ENCODE peak calls at places on chromosome 1, in four cellular contexts. A is IMR-90, I is H1, C is mesendoderm. T is an unnamed sample.

GRCh38 chr1:195714248-195714647 is 894.0 kb downstream of the KCNT2 start:
- DNase-seq in A (peak), I (no peak), C (no peak), T (no peak)

GRCh38 chr1:230342019-230342418 is 84.1 kb downstream of the PGBD5 start:
- DNase-seq in I (no peak), A (no peak), C (no peak), T (no peak)

GRCh38 chr1:5525597-5526384 is 466.4 kb downstream of the NPHP4 start:
- DNase-seq in I (no peak), C (no peak), A (no peak), T (no peak)

GRCh38 chr1:231070758-231071443 is 30.8 kb upstream of the FAM89A start:
- DNase-seq in C (no peak), I (no peak), A (no peak), T (no peak)

GRCh38 chr1:38776466-38776865 is 83.1 kb downstream of the RRAGC start:
- DNase-seq in C (no peak), A (no peak), I (no peak), T (no peak)

GRCh38 chr1:113610372-113610771 is 148.9 kb downstream of the PHTF1 start:
- DNase-seq in C (no peak), A (no peak), I (no peak), T (no peak)

GRCh38 chr1:16151200-16151708 is 4.6 kb downstream of the EPHA2 start:
- DNase-seq in C (no peak), I (no peak), A (peak), T (no peak)

GRCh38 chr1:86239490-86239889 is 82.9 kb upstream of the COL24A1 start:
- DNase-seq in A (no peak), I (no peak), C (no peak), T (no peak)

GRCh38 chr1:29809446-29810120 is 573.3 kb downstream of the PTPRU start:
- DNase-seq in C (no peak), A (no peak), I (no peak), T (peak)

GRCh38 chr1:115426271-115426771 is 88.3 kb upstream of the NGF start:
- DNase-seq in I (no peak), C (peak), A (peak), T (no peak)

GRCh38 chr1:65254320-65255087 is 54.8 kb upstream of the DNAJC6 start:
- DNase-seq in C (peak), A (peak), I (no peak), T (peak)

GRCh38 chr1:24849653-24850295 is 80.3 kb downstream of the RUNX3 start:
- DNase-seq in A (peak), C (peak), I (no peak), T (peak)

GRCh38 chr1:82001345-82001744 is 200.6 kb downstream of the ADGRL2 start:
- DNase-seq in A (no peak), I (no peak), C (peak), T (no peak)

GRCh38 chr1:17581389-17582123 is 42.1 kb downstream of the ARHGEF10L start:
- DNase-seq in I (no peak), C (no peak), A (no peak), T (no peak)

GRCh38 chr1:27602510-27603319 is 1.2 kb downstream of the AHDC1 start:
- DNase-seq in A (peak), C (no peak), I (no peak), T (no peak)

GRCh38 chr1:150299716-150300115 is 6.1 kb downstream of the MRPS21 start:
- DNase-seq in I (no peak), A (no peak), C (no peak), T (no peak)

GRCh38 chr1:58620259-58620658 is 43.2 kb upstream of the TACSTD2 start:
- DNase-seq in I (no peak), A (no peak), C (peak), T (peak)

GRCh38 chr1:51289676-51290488 is 40.5 kb downstream of the TTC39A start:
- DNase-seq in I (no peak), C (peak), A (no peak), T (no peak)

GRCh38 chr1:160127865-160128523 is 12.4 kb downstream of the ATP1A2 start:
- DNase-seq in I (no peak), A (peak), C (no peak), T (no peak)

GRCh38 chr1:1778827-1779675 is 781 bp upstream of the NADK start:
- DNase-seq in A (no peak), I (peak), C (peak), T (peak)

GRCh38 chr1:8956461-8957349 is 11.0 kb downstream of the CA6 start:
- DNase-seq in C (no peak), I (no peak), A (no peak), T (no peak)

GRCh38 chr1:210792703-210793102 is 341.2 kb downstream of the KCNH1 start:
- DNase-seq in I (no peak), C (peak), A (peak), T (no peak)

GRCh38 chr1:235910357-235911299 is 43.9 kb upstream of the LYST start:
- DNase-seq in A (peak), I (peak), C (peak), T (peak)

GRCh38 chr1:228887956-228888355 is 152.7 kb downstream of the RHOU start:
- DNase-seq in A (no peak), I (no peak), C (no peak), T (no peak)

GRCh38 chr1:52240592-52240991 is 98.7 kb downstream of the ZFYVE9 start:
- DNase-seq in C (peak), I (no peak), A (no peak), T (no peak)

GRCh38 chr1:22710688-22711024 is at the start of gene EPHB2:
- DNase-seq in A (peak), C (no peak), I (no peak), T (no peak)

GRCh38 chr1:231420299-231420958 is 1.7 kb downstream of the EGLN1 start:
- DNase-seq in I (no peak), A (peak), C (peak), T (no peak)

GRCh38 chr1:67847466-67847865 is 14.2 kb upstream of the GNG12 start:
- DNase-seq in I (no peak), C (no peak), A (peak), T (no peak)

GRCh38 chr1:44035726-44036408 is 4.6 kb upstream of the SLC6A9 start:
- DNase-seq in C (peak), A (no peak), I (no peak), T (peak)

GRCh38 chr1:23524716-23525401 is 6.2 kb downstream of the E2F2 start:
- DNase-seq in I (no peak), C (no peak), A (no peak), T (no peak)

DNA sequence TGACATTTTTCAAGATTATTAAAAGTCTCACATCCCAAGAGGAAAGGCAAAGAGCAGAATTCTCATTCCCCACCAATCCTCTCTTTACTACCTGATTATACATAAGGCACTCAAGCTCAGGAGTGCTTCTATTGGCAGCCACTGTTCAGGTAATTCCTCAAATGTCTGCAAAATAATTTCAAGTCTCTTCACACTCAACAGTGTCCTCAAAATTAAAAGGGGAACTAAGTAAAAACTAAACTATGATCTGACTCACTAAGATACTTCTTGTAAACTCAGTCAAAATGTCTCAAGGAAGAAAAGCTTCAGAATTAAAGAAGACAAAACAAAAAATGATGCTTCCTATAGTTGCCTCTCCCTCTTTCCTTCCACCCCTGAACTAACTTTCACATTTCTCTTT is 135.6 kb downstream of the GPATCH2 start:
- DNase-seq in I (no peak), C (no peak), A (no peak), T (no peak)
- H4K5ac ChIP-seq in I (no peak), C (no peak), A (no peak), T (no peak)

GRCh38 chr1:182670032-182670431 is 14.4 kb downstream of the RGS8 start:
- DNase-seq in I (no peak), A (no peak), C (no peak), T (no peak)
- H2BK15ac ChIP-seq in I (peak), A (no peak), C (no peak), T (no peak)

GRCh38 chr1:207988326-207989005 is 77.5 kb upstream of the CD34 start:
- DNase-seq in I (no peak), A (no peak), C (no peak), T (no peak)

GRCh38 chr1:207983044-207983443 is 72.1 kb upstream of the CD34 start:
- DNase-seq in A (no peak), C (no peak), I (no peak), T (no peak)

GRCh38 chr1:207985190-207985589 is 74.3 kb upstream of the CD34 start:
- DNase-seq in A (no peak), I (no peak), C (no peak), T (no peak)

GRCh38 chr1:207987164-207987563 is 76.2 kb upstream of the CD34 start:
- DNase-seq in C (no peak), A (no peak), I (no peak), T (no peak)

DNA sequence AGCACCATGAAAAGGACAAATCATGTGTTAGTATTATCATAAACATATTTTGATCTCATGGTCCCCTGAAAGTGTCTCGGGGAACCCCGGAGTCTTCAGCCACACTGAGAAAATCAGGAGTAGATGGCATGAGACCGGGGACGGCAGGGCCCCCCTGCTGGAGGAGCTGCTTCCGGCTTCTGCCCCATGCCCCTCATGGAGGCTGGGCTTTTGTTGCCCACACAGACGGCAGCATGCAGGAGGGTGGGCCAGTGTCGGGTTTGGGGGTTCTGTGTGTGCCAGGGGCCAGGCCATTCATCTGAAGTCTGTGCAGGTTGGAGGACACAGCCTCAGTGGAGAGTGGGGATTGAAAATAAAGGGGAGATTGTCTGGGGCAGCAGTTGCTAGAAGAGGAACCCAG is 75.1 kb upstream of the CD34 start:
- DNase-seq in C (no peak), I (no peak), A (no peak), T (no peak)
- H4K5ac ChIP-seq in C (no peak), I (no peak), A (no peak), T (no peak)

GRCh38 chr1:223846668-223847007 is 891 bp upstream of the TP53BP2 start:
- DNase-seq in A (no peak), C (peak), I (no peak), T (no peak)
- H2BK15ac ChIP-seq in A (peak), C (no peak), I (no peak), T (no peak)

GRCh38 chr1:116560704-116561490 is 9.9 kb downstream of the CD58 start:
- DNase-seq in I (no peak), A (no peak), C (no peak), T (no peak)
- H4K5ac ChIP-seq in I (no peak), A (no peak), C (no peak), T (no peak)

GRCh38 chr1:10904396-10905358 is 107.8 kb upstream of the TARDBP start:
- DNase-seq in I (no peak), A (no peak), C (no peak), T (no peak)

GRCh38 chr1:10905841-10906655 is 106.4 kb upstream of the TARDBP start:
- DNase-seq in A (no peak), I (no peak), C (no peak), T (no peak)

GRCh38 chr1:10909697-10910489 is 102.6 kb upstream of the TARDBP start:
- DNase-seq in A (no peak), C (peak), I (no peak), T (peak)

GRCh38 chr1:10908266-10908665 is 104.2 kb upstream of the TARDBP start:
- DNase-seq in A (no peak), I (no peak), C (no peak), T (no peak)

GRCh38 chr1:10906866-10907519 is 105.5 kb upstream of the TARDBP start:
- DNase-seq in A (no peak), I (no peak), C (no peak), T (no peak)
- H2BK15ac ChIP-seq in A (no peak), I (peak), C (no peak), T (no peak)